ENCODE peak calls at places on chromosomes 2 and 18, in four cellular contexts. One of them, this sample, is unnamed.

GRCh38 chr2:236705295-236706114 is 135.9 kb downstream of the ACKR3 start:
- DNase-seq in heart left ventricle: no peak
- DNase-seq in AG09309: no peak
- DNase-seq in suprapubic skin: no peak
- DNase-seq in this sample: no peak

GRCh38 chr18:79625195-79625923 is 54.2 kb upstream of the CTDP1 start:
- DNase-seq in heart left ventricle: peak
- DNase-seq in AG09309: no peak
- DNase-seq in suprapubic skin: no peak
- DNase-seq in this sample: no peak

GRCh38 chr18:10410472-10411300 is 43.7 kb upstream of the APCDD1 start:
- DNase-seq in heart left ventricle: no peak
- DNase-seq in AG09309: no peak
- DNase-seq in suprapubic skin: no peak
- DNase-seq in this sample: no peak

GRCh38 chr2:68449395-68449678 is 17.8 kb downstream of the FBXO48 start:
- DNase-seq in heart left ventricle: no peak
- DNase-seq in AG09309: no peak
- DNase-seq in suprapubic skin: no peak
- DNase-seq in this sample: no peak

GRCh38 chr2:142682528-142682927 is 194.9 kb upstream of the KYNU start:
- DNase-seq in heart left ventricle: no peak
- DNase-seq in AG09309: no peak
- DNase-seq in suprapubic skin: no peak
- DNase-seq in this sample: no peak

GRCh38 chr2:161139098-161139987 is 20.9 kb upstream of the TANK start:
- DNase-seq in heart left ventricle: no peak
- DNase-seq in AG09309: no peak
- DNase-seq in suprapubic skin: no peak
- DNase-seq in this sample: no peak

GRCh38 chr2:219161097-219161496 is 482 bp upstream of the NHEJ1 start:
- DNase-seq in heart left ventricle: no peak
- DNase-seq in AG09309: no peak
- DNase-seq in suprapubic skin: no peak
- DNase-seq in this sample: no peak

GRCh38 chr2:226216578-226216977 is 583.0 kb downstream of the IRS1 start:
- DNase-seq in heart left ventricle: no peak
- DNase-seq in AG09309: no peak
- DNase-seq in suprapubic skin: no peak
- DNase-seq in this sample: no peak

GRCh38 chr2:111958901-111959300 is 60.5 kb downstream of the MERTK start:
- DNase-seq in heart left ventricle: no peak
- DNase-seq in AG09309: no peak
- DNase-seq in suprapubic skin: no peak
- DNase-seq in this sample: no peak

GRCh38 chr2:19357383-19358241 is 811 bp downstream of the OSR1 start:
- DNase-seq in heart left ventricle: no peak
- DNase-seq in AG09309: no peak
- DNase-seq in suprapubic skin: peak
- DNase-seq in this sample: no peak

GRCh38 chr2:170891893-170892292 is 37.2 kb upstream of the GORASP2 start:
- DNase-seq in heart left ventricle: no peak
- DNase-seq in AG09309: no peak
- DNase-seq in suprapubic skin: no peak
- DNase-seq in this sample: no peak

GRCh38 chr2:138515084-138515483 is 13.5 kb downstream of the SPOPL start:
- DNase-seq in heart left ventricle: no peak
- DNase-seq in AG09309: no peak
- DNase-seq in suprapubic skin: no peak
- DNase-seq in this sample: no peak

GRCh38 chr2:54572262-54572635 is 116.1 kb downstream of the SPTBN1 start:
- DNase-seq in heart left ventricle: no peak
- DNase-seq in AG09309: peak
- DNase-seq in suprapubic skin: no peak
- DNase-seq in this sample: no peak

GRCh38 chr2:158502984-158503383 is 46.2 kb downstream of the PKP4 start:
- DNase-seq in heart left ventricle: no peak
- DNase-seq in AG09309: peak
- DNase-seq in suprapubic skin: no peak
- DNase-seq in this sample: peak

GRCh38 chr2:202377308-202377736 is 1.2 kb downstream of the BMPR2 start:
- DNase-seq in heart left ventricle: peak
- DNase-seq in AG09309: no peak
- DNase-seq in suprapubic skin: peak
- DNase-seq in this sample: no peak

GRCh38 chr2:114192362-114192761 is 250.1 kb upstream of the DPP10 start:
- DNase-seq in heart left ventricle: no peak
- DNase-seq in AG09309: no peak
- DNase-seq in suprapubic skin: no peak
- DNase-seq in this sample: no peak

GRCh38 chr2:101327863-101328394 is 19.4 kb upstream of the RNF149 start:
- DNase-seq in heart left ventricle: no peak
- DNase-seq in AG09309: no peak
- DNase-seq in suprapubic skin: no peak
- DNase-seq in this sample: no peak

GRCh38 chr2:129014432-129014831 is 695.8 kb upstream of the HS6ST1 start:
- DNase-seq in heart left ventricle: no peak
- DNase-seq in AG09309: no peak
- DNase-seq in suprapubic skin: no peak
- DNase-seq in this sample: no peak

GRCh38 chr2:231007159-231008045 is 11.5 kb downstream of the SPATA3 start:
- DNase-seq in heart left ventricle: no peak
- DNase-seq in AG09309: no peak
- DNase-seq in suprapubic skin: no peak
- DNase-seq in this sample: no peak

GRCh38 chr2:230602562-230603230 is 109.9 kb upstream of the CAB39 start:
- DNase-seq in heart left ventricle: no peak
- DNase-seq in AG09309: no peak
- DNase-seq in suprapubic skin: no peak
- DNase-seq in this sample: no peak

GRCh38 chr2:189836644-189837043 is 52.4 kb downstream of the PMS1 start:
- DNase-seq in heart left ventricle: no peak
- DNase-seq in AG09309: peak
- DNase-seq in suprapubic skin: no peak
- DNase-seq in this sample: peak

GRCh38 chr2:100294162-100294497 is 28.2 kb downstream of the LONRF2 start:
- DNase-seq in heart left ventricle: no peak
- DNase-seq in AG09309: no peak
- DNase-seq in suprapubic skin: no peak
- DNase-seq in this sample: no peak

GRCh38 chr18:29892960-29893558 is 1149.5 kb downstream of the DSC3 start:
- DNase-seq in heart left ventricle: no peak
- DNase-seq in AG09309: no peak
- DNase-seq in suprapubic skin: no peak
- DNase-seq in this sample: no peak

GRCh38 chr2:58097025-58097424 is 50.4 kb downstream of the VRK2 start:
- DNase-seq in heart left ventricle: no peak
- DNase-seq in AG09309: no peak
- DNase-seq in suprapubic skin: no peak
- DNase-seq in this sample: no peak

GRCh38 chr2:25620077-25620476 is 53.3 kb downstream of the DTNB start:
- DNase-seq in heart left ventricle: no peak
- DNase-seq in AG09309: no peak
- DNase-seq in suprapubic skin: no peak
- DNase-seq in this sample: no peak

GRCh38 chr2:239826376-239826775 is 198.8 kb downstream of the NDUFA10 start:
- DNase-seq in heart left ventricle: no peak
- DNase-seq in AG09309: no peak
- DNase-seq in suprapubic skin: no peak
- DNase-seq in this sample: no peak

GRCh38 chr18:58091099-58091611 is 47.1 kb downstream of the NEDD4L start:
- DNase-seq in heart left ventricle: no peak
- DNase-seq in AG09309: no peak
- DNase-seq in suprapubic skin: no peak
- DNase-seq in this sample: no peak

GRCh38 chr2:185179783-185180182 is 558.8 kb upstream of the FSIP2 start:
- DNase-seq in heart left ventricle: no peak
- DNase-seq in AG09309: no peak
- DNase-seq in suprapubic skin: no peak
- DNase-seq in this sample: no peak

GRCh38 chr2:200310545-200310971 is 4.1 kb downstream of the SPATS2L start:
- DNase-seq in heart left ventricle: no peak
- DNase-seq in AG09309: no peak
- DNase-seq in suprapubic skin: no peak
- DNase-seq in this sample: no peak

GRCh38 chr2:109615637-109616144 is 1.5 kb downstream of the SOWAHC start:
- DNase-seq in heart left ventricle: no peak
- DNase-seq in AG09309: no peak
- DNase-seq in suprapubic skin: no peak
- DNase-seq in this sample: no peak

GRCh38 chr2:114714316-114714715 is 271.9 kb downstream of the DPP10 start:
- DNase-seq in heart left ventricle: no peak
- DNase-seq in AG09309: no peak
- DNase-seq in suprapubic skin: no peak
- DNase-seq in this sample: no peak

GRCh38 chr2:120110507-120110906 is 97.6 kb downstream of the EPB41L5 start:
- DNase-seq in heart left ventricle: no peak
- DNase-seq in AG09309: no peak
- DNase-seq in suprapubic skin: no peak
- DNase-seq in this sample: no peak

GRCh38 chr2:43227830-43228280 is 1.4 kb upstream of the ZFP36L2 start:
- DNase-seq in heart left ventricle: no peak
- DNase-seq in AG09309: no peak
- DNase-seq in suprapubic skin: no peak
- DNase-seq in this sample: no peak

GRCh38 chr2:43226558-43226954 is at the start of gene ZFP36L2:
- DNase-seq in heart left ventricle: peak
- DNase-seq in AG09309: peak
- DNase-seq in suprapubic skin: peak
- DNase-seq in this sample: no peak

GRCh38 chr2:43226955-43227829 is 786 bp upstream of the ZFP36L2 start:
- DNase-seq in heart left ventricle: peak
- DNase-seq in AG09309: no peak
- DNase-seq in suprapubic skin: peak
- DNase-seq in this sample: no peak

GRCh38 chr2:43228782-43229659 is 2.6 kb upstream of the ZFP36L2 start:
- DNase-seq in heart left ventricle: no peak
- DNase-seq in AG09309: no peak
- DNase-seq in suprapubic skin: no peak
- DNase-seq in this sample: no peak

GRCh38 chr2:43228341-43228751 is 1.9 kb upstream of the ZFP36L2 start:
- DNase-seq in heart left ventricle: no peak
- DNase-seq in AG09309: no peak
- DNase-seq in suprapubic skin: no peak
- DNase-seq in this sample: no peak
- H3K4me3 ChIP-seq in heart left ventricle: no peak
- H3K4me3 ChIP-seq in AG09309: no peak
- H3K4me3 ChIP-seq in suprapubic skin: peak
- H3K4me3 ChIP-seq in this sample: no peak

GRCh38 chr2:176911-177310 is 86.9 kb downstream of the SH3YL1 start:
- DNase-seq in heart left ventricle: no peak
- DNase-seq in AG09309: no peak
- DNase-seq in suprapubic skin: no peak
- DNase-seq in this sample: no peak
- H3K4me3 ChIP-seq in heart left ventricle: no peak
- H3K4me3 ChIP-seq in AG09309: no peak
- H3K4me3 ChIP-seq in suprapubic skin: no peak
- H3K4me3 ChIP-seq in this sample: no peak

DNA sequence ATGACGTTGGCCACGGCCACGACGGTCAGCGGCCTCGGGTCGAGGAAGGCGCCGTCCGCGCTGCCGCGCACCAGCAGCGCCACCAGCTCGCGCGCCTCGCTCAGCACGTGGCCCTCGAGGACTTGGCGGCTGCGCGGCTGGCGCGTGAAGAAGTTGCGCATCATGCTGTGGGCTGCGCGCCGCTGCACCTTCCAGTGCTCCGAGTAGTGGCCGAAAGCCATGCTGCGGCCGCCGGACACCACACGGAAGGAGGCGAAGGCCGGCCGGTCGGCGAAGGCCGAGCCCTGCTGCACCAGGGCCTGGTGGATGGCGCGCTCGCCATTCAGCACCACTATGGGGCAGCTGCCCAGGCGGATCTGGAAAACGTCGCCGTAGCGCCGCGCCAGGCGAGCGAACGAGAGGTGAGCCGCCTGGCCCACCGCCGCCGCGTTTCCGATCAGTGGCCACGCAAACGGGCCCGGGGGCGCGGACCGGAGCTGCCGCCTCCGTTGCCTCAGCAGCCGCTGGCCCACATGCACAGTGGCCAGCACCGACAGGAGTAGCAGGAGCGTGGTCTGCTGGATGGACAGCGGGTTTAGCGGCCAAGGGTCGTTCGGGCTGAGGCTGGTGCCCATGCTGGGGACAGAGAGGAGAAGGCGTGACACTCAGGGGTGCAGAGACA is 1.0 kb downstream of the CYP1B1 start:
- DNase-seq in heart left ventricle: no peak
- DNase-seq in AG09309: no peak
- DNase-seq in suprapubic skin: no peak
- DNase-seq in this sample: no peak
- H3K4me3 ChIP-seq in heart left ventricle: peak
- H3K4me3 ChIP-seq in AG09309: peak
- H3K4me3 ChIP-seq in suprapubic skin: peak
- H3K4me3 ChIP-seq in this sample: peak

DNA sequence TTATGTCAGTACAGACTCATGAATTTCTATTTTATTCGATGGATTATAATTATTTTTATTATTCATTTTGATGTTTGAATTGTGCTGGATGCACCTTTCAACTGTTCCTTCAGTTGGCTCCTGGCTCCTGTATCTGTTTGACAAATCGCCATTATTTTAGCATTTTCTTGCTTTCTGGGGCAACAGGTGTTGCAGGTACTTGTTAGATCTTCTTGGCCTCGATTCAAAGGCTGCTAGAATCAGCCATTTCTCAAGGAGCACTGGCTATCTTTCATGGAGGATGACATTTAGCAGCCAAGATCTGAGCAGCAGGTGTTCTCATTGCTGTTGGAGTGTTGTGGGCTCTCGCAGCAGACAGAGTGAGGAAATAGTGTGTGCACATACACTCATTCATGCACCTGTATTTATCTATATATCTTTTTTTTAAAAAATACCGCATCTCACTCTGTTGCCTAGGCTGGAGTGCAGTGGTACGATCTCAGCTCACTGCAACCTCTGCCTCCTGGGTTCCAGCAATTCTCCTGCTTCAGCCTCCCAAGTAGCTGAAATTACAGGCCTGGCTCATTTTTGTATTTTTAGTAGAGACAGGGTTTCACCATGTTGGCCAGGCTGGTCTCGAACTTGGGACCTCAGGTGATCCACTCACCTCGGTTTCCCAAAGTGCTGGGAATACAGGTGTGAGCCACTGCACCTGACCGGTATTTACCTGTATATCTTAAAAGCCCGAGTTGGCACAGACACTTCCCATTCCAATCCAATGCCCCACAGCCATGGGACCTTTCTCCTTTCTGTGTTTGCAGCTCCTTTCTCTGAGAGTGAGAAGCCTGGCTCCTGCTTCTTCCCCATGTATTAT is 52.3 kb downstream of the INPP5D start:
- DNase-seq in heart left ventricle: no peak
- DNase-seq in AG09309: no peak
- DNase-seq in suprapubic skin: peak
- DNase-seq in this sample: no peak
- H3K4me3 ChIP-seq in heart left ventricle: no peak
- H3K4me3 ChIP-seq in AG09309: no peak
- H3K4me3 ChIP-seq in suprapubic skin: no peak
- H3K4me3 ChIP-seq in this sample: no peak